ENCODE peak calls at places on chromosomes 5 and 9, in four cellular contexts. C, G, R and Y are unnamed samples.

GRCh38 chr9:109176386-109176785 is 9.3 kb upstream of the FRRS1L start:
- DNase-seq in G (no peak), C (no peak), R (no peak), Y (no peak)

GRCh38 chr9:114745108-114745848 is 60.6 kb downstream of the TNFSF15 start:
- DNase-seq in R (no peak), G (no peak), C (no peak), Y (no peak)

GRCh38 chr9:14389622-14390021 is 75.7 kb upstream of the NFIB start:
- DNase-seq in G (no peak), C (no peak), R (no peak), Y (no peak)

GRCh38 chr5:112931473-112931872 is 9.4 kb upstream of the REEP5 start:
- DNase-seq in G (no peak), R (no peak), C (no peak), Y (no peak)

GRCh38 chr5:73327908-73328455 is 120.6 kb downstream of the FOXD1 start:
- DNase-seq in G (no peak), C (no peak), R (no peak), Y (no peak)

GRCh38 chr9:128788445-128788844 is 1.4 kb downstream of the TBC1D13 start:
- DNase-seq in C (no peak), G (peak), R (no peak), Y (no peak)

GRCh38 chr9:6566409-6567139 is 79.0 kb downstream of the GLDC start:
- DNase-seq in C (no peak), R (no peak), G (no peak), Y (peak)

GRCh38 chr5:152688561-152689274 is 283.6 kb upstream of the NMUR2 start:
- DNase-seq in R (no peak), G (no peak), C (peak), Y (peak)

GRCh38 chr9:134059661-134060395 is 8.0 kb downstream of the BRD3 start:
- DNase-seq in R (peak), G (peak), C (no peak), Y (no peak)

GRCh38 chr5:136191304-136192014 is 1.5 kb downstream of the SMIM32 start:
- DNase-seq in R (no peak), C (no peak), G (peak), Y (peak)

GRCh38 chr5:89359046-89359445 is 476.1 kb upstream of the MEF2C start:
- DNase-seq in R (no peak), G (no peak), C (no peak), Y (no peak)

GRCh38 chr9:15889555-15889954 is 336.7 kb downstream of the CCDC171 start:
- DNase-seq in R (no peak), C (no peak), G (no peak), Y (no peak)

GRCh38 chr5:170338933-170339779 is 41.6 kb upstream of the LCP2 start:
- DNase-seq in C (no peak), R (no peak), G (no peak), Y (peak)

GRCh38 chr9:107847977-107848376 is 358.4 kb upstream of the KLF4 start:
- DNase-seq in R (no peak), G (no peak), C (no peak), Y (no peak)

GRCh38 chr5:102306121-102306520 is 10.0 kb upstream of the SLCO4C1 start:
- DNase-seq in G (no peak), R (no peak), C (no peak), Y (no peak)

GRCh38 chr5:149745-150450 is 41.4 kb upstream of the LRRC14B start:
- DNase-seq in G (no peak), C (no peak), R (no peak), Y (no peak)

GRCh38 chr5:159041754-159042153 is 58.0 kb downstream of the EBF1 start:
- DNase-seq in R (no peak), G (no peak), C (no peak), Y (no peak)

GRCh38 chr5:74122175-74122574 is 496.2 kb downstream of the ARHGEF28 start:
- DNase-seq in R (no peak), C (no peak), G (no peak), Y (no peak)

GRCh38 chr5:167050568-167051214 is 1240.8 kb upstream of the WWC1 start:
- DNase-seq in C (no peak), G (peak), R (no peak), Y (no peak)

GRCh38 chr9:4305586-4305985 is 5.7 kb upstream of the GLIS3 start:
- DNase-seq in R (no peak), G (no peak), C (no peak), Y (no peak)

GRCh38 chr5:10451137-10451824 is 9.6 kb downstream of the ROPN1L start:
- DNase-seq in R (no peak), G (no peak), C (no peak), Y (no peak)

GRCh38 chr9:134304712-134305111 is 21.5 kb upstream of the RXRA start:
- DNase-seq in G (no peak), R (peak), C (no peak), Y (no peak)

GRCh38 chr9:15421532-15421931 is 1.1 kb upstream of the SNAPC3 start:
- DNase-seq in R (no peak), G (no peak), C (no peak), Y (no peak)

GRCh38 chr9:106897681-106898080 is 34.7 kb downstream of the ZNF462 start:
- DNase-seq in R (no peak), G (no peak), C (no peak), Y (no peak)

GRCh38 chr9:21710792-21711191 is 91.6 kb upstream of the MTAP start:
- DNase-seq in C (no peak), G (no peak), R (no peak), Y (no peak)

GRCh38 chr9:69496803-69497450 is 171.9 kb downstream of the ENTREP1 start:
- DNase-seq in G (no peak), C (no peak), R (no peak), Y (no peak)

GRCh38 chr5:82673460-82673859 is 395.3 kb upstream of the RPS23 start:
- DNase-seq in R (no peak), C (no peak), G (no peak), Y (no peak)

GRCh38 chr9:137665226-137665625 is 46.4 kb downstream of the EHMT1 start:
- DNase-seq in G (no peak), C (no peak), R (no peak), Y (no peak)

GRCh38 chr5:139251281-139251687 is 42.3 kb upstream of the MATR3 start:
- DNase-seq in G (no peak), R (no peak), C (no peak), Y (no peak)

GRCh38 chr5:139394123-139394653 is 716 bp downstream of the PROB1 start:
- DNase-seq in C (peak), G (peak), R (no peak), Y (no peak)

GRCh38 chr5:95730730-95731570 is at the start of gene RHOBTB3:
- DNase-seq in R (peak), C (peak), G (peak), Y (peak)

GRCh38 chr5:31410089-31410488 is 121.8 kb downstream of the DROSHA start:
- DNase-seq in C (no peak), G (no peak), R (no peak), Y (no peak)

GRCh38 chr9:80086822-80087345 is 515.1 kb downstream of the TLE4 start:
- DNase-seq in G (no peak), R (no peak), C (no peak), Y (no peak)

GRCh38 chr5:135455876-135456237 is 3.7 kb upstream of the TIFAB start:
- DNase-seq in R (peak), G (no peak), C (no peak), Y (no peak)

GRCh38 chr9:69130456-69131441 is 43.3 kb upstream of the TJP2 start:
- DNase-seq in G (no peak), C (no peak), R (no peak), Y (peak)

GRCh38 chr9:111959468-111959941 is 62.9 kb downstream of the UGCG start:
- DNase-seq in R (peak), C (no peak), G (no peak), Y (peak)

GRCh38 chr5:159178978-159179377 is 30.4 kb downstream of the RNF145 start:
- DNase-seq in R (no peak), G (no peak), C (no peak), Y (peak)

GRCh38 chr9:17810728-17811634 is 232.1 kb downstream of the SH3GL2 start:
- DNase-seq in G (peak), C (peak), R (no peak), Y (peak)

GRCh38 chr5:51684794-51685355 is 301.6 kb downstream of the ISL1 start:
- DNase-seq in C (no peak), R (no peak), G (no peak), Y (no peak)
- TF ChIP-seq CTCF in C (no peak), R (no peak), G (no peak), Y (peak)

GRCh38 chr9:127020036-127020435 is 102.4 kb downstream of the ANGPTL2 start:
- DNase-seq in R (no peak), C (no peak), G (no peak), Y (no peak)

GRCh38 chr9:127025042-127025441 is 97.4 kb downstream of the ANGPTL2 start:
- DNase-seq in R (no peak), G (no peak), C (no peak), Y (no peak)

GRCh38 chr9:127021664-127022337 is 100.6 kb downstream of the ANGPTL2 start:
- DNase-seq in R (peak), G (no peak), C (peak), Y (no peak)

GRCh38 chr9:127020526-127021078 is 101.8 kb downstream of the ANGPTL2 start:
- DNase-seq in R (no peak), G (no peak), C (no peak), Y (no peak)

DNA sequence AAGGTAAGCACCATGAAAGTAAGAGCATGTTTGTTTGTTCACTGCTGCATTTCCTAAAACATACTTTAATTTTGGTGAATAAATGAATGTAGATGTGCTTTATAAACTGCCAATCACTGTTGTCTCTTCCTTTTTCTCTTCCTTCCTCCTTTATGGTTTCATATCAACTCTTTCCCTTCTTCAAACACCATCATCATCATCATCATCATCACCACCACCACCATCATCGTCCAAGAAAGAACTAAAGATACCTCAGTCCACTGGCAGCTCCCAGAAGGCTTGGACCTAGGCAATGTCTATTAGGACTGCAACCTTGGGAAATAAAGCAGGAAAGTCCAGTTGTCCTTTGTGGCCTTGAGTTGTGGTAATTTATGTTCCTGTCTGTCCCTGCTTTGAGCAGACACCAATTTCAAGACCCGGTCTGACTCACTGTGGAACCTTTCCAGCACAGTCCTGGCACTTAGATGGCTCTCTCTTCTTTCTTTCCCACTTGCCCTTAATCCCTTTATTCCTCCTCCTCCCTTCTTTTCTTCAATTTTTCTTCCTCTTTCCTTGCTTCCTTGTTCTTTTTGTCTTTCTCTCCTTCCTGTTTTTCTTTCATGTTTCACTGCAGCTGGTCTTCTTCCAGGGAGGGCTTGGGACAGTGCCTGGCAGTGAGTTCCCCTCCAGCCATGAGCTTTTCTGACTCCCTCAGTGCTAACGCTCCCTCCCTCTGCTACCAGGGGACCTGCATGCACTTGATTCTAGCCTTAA is 99.3 kb downstream of the ANGPTL2 start:
- DNase-seq in R (no peak), C (peak), G (no peak), Y (no peak)
- TF ChIP-seq CTCF in R (no peak), C (no peak), G (no peak), Y (no peak)

GRCh38 chr5:86463339-86463738 is 154.4 kb upstream of the COX7C start:
- DNase-seq in C (no peak), R (no peak), G (no peak), Y (no peak)
- TF ChIP-seq CTCF in C (no peak), R (no peak), G (no peak), Y (no peak)

GRCh38 chr5:172707285-172708182 is 63.5 kb downstream of the DUSP1 start:
- DNase-seq in C (peak), G (peak), R (no peak), Y (peak)
- TF ChIP-seq CTCF in C (peak), G (no peak), R (peak), Y (peak)

GRCh38 chr9:127720031-127720864 is 4.4 kb downstream of the TTC16 start:
- DNase-seq in G (no peak), C (no peak), R (no peak), Y (no peak)
- TF ChIP-seq CTCF in G (no peak), C (no peak), R (no peak), Y (no peak)